ENCODE peak calls at places on chromosomes 4 and X, in nine cellular contexts. N is stomach, Z is fibroblast of the aortic adventitia, D is GM06990, W is cardiac fibroblast, Y is GM18507, S is aorta, M is neural crest cell, O is fibroblast of mammary gland. B is an unnamed sample.

GRCh38 chr4:24164054-24164453 is 274.2 kb upstream of the PPARGC1A start:
- DNase-seq in N (no peak), Z (no peak), D (no peak), W (no peak), Y (no peak), S (no peak), M (no peak), O (peak), B (no peak)

GRCh38 chr4:169770411-169770810 is 12.7 kb upstream of the HPF1 start:
- DNase-seq in N (no peak), Z (no peak), D (no peak), W (no peak), Y (no peak), S (no peak), M (no peak), O (peak), B (no peak)

GRCh38 chr4:158208931-158209640 is 1.2 kb upstream of the TMEM144 start:
- DNase-seq in N (no peak), Z (peak), D (no peak), W (no peak), Y (no peak), S (no peak), M (no peak), O (no peak), B (no peak)

GRCh38 chrX:1355131-1355799 is 18.7 kb downstream of the IL3RA start:
- DNase-seq in N (no peak), Z (no peak), D (no peak), W (no peak), Y (no peak), S (peak), M (no peak), O (no peak), B (no peak)

GRCh38 chr4:54852602-54853001 is 194.8 kb downstream of the KIT start:
- DNase-seq in N (no peak), Z (no peak), D (no peak), W (no peak), Y (no peak), S (no peak), M (no peak), O (no peak), B (no peak)

GRCh38 chrX:46770817-46771163 is 11.9 kb upstream of the SLC9A7 start:
- DNase-seq in N (no peak), Z (peak), D (no peak), W (peak), Y (no peak), S (no peak), M (no peak), O (peak), B (no peak)

GRCh38 chrX:2457289-2458133 is 43.3 kb downstream of the DHRSX start:
- DNase-seq in N (no peak), Z (no peak), D (no peak), W (no peak), Y (no peak), S (no peak), M (no peak), O (no peak), B (no peak)

GRCh38 chr4:23934915-23935314 is 45.1 kb upstream of the PPARGC1A start:
- DNase-seq in N (peak), Z (peak), D (no peak), W (peak), Y (no peak), S (peak), M (no peak), O (peak), B (peak)

GRCh38 chr4:155526452-155527169 is 140.0 kb upstream of the GUCY1A1 start:
- DNase-seq in N (no peak), Z (peak), D (no peak), W (peak), Y (no peak), S (no peak), M (no peak), O (peak), B (no peak)

GRCh38 chr4:183508693-183509092 is 3.8 kb downstream of the ING2 start:
- DNase-seq in N (no peak), Z (peak), D (no peak), W (no peak), Y (no peak), S (no peak), M (no peak), O (no peak), B (no peak)

GRCh38 chrX:130857207-130857606 is 45.8 kb downstream of the ENOX2 start:
- DNase-seq in N (no peak), Z (no peak), D (peak), W (no peak), Y (no peak), S (no peak), M (no peak), O (no peak), B (no peak)

GRCh38 chr4:74205046-74205445 is 47.1 kb downstream of the MTHFD2L start:
- DNase-seq in N (no peak), Z (peak), D (no peak), W (no peak), Y (no peak), S (no peak), M (no peak), O (no peak), B (no peak)

GRCh38 chr4:180589575-180589974 is 1653.6 kb upstream of the TENM3 start:
- DNase-seq in N (no peak), Z (no peak), D (no peak), W (no peak), Y (no peak), S (no peak), M (no peak), O (no peak), B (no peak)

GRCh38 chr4:186623546-186623945 is 68.2 kb upstream of the MTNR1A start:
- DNase-seq in N (no peak), Z (no peak), D (no peak), W (peak), Y (no peak), S (no peak), M (no peak), O (peak), B (no peak)

GRCh38 chrX:2583194-2584162 is 82.7 kb upstream of the DHRSX start:
- DNase-seq in N (no peak), Z (no peak), D (no peak), W (no peak), Y (no peak), S (peak), M (no peak), O (no peak), B (no peak)

GRCh38 chrX:77953300-77953699 is 16.1 kb downstream of the PGAM4 start:
- DNase-seq in N (no peak), Z (no peak), D (no peak), W (no peak), Y (no peak), S (no peak), M (no peak), O (no peak), B (no peak)

GRCh38 chrX:136473663-136474062 is 14.1 kb upstream of the BRS3 start:
- DNase-seq in N (no peak), Z (no peak), D (no peak), W (no peak), Y (no peak), S (no peak), M (no peak), O (no peak), B (no peak)

GRCh38 chrX:45756562-45756961 is 555.9 kb upstream of the DIPK2B start:
- DNase-seq in N (no peak), Z (no peak), D (no peak), W (no peak), Y (no peak), S (no peak), M (no peak), O (no peak), B (no peak)

GRCh38 chr4:176443646-176444409 is 124.1 kb downstream of the SPCS3 start:
- DNase-seq in N (no peak), Z (peak), D (no peak), W (peak), Y (no peak), S (no peak), M (no peak), O (peak), B (no peak)

GRCh38 chr4:80078361-80079092 is 5.5 kb upstream of the ANTXR2 start:
- DNase-seq in N (no peak), Z (no peak), D (no peak), W (no peak), Y (no peak), S (no peak), M (no peak), O (no peak), B (no peak)

GRCh38 chr4:152535236-152535902 is 523 bp downstream of the FBXW7 start:
- DNase-seq in N (no peak), Z (no peak), D (peak), W (no peak), Y (no peak), S (peak), M (no peak), O (no peak), B (peak)

GRCh38 chrX:40085086-40085551 is 12.6 kb downstream of the BCOR start:
- DNase-seq in N (no peak), Z (peak), D (no peak), W (peak), Y (no peak), S (no peak), M (no peak), O (peak), B (no peak)

GRCh38 chrX:148588649-148589310 is 88.4 kb downstream of the AFF2 start:
- DNase-seq in N (no peak), Z (peak), D (no peak), W (no peak), Y (no peak), S (no peak), M (no peak), O (no peak), B (no peak)

B was measured in sciatic nerve.